ENCODE peak calls at places on chromosomes 5 and 9, in ten cellular contexts. Q, B, P, T, X, G, A, V, D and N are unnamed samples.

GRCh38 chr9:107683566-107683965 is 194.0 kb upstream of the KLF4 start:
- DNase-seq in T (no peak), X (no peak), D (no peak), P (no peak), A (no peak), G (no peak), V (no peak), Q (no peak), B (no peak), N (no peak)

GRCh38 chr9:100601216-100601615 is 23.3 kb downstream of the CAVIN4 start:
- DNase-seq in Q (peak), G (peak), T (peak), P (no peak), A (peak), X (no peak), V (peak), B (peak), D (peak), N (peak)

GRCh38 chr5:176711883-176712282 is 64.6 kb downstream of the TSPAN17 start:
- DNase-seq in G (no peak), Q (no peak), V (no peak), T (no peak), P (no peak), A (no peak), D (no peak), X (no peak), B (no peak), N (no peak)

GRCh38 chr5:132086277-132086794 is 12.7 kb downstream of the CSF2 start:
- DNase-seq in B (no peak), X (no peak), G (no peak), V (peak), A (no peak), Q (peak), P (peak), D (peak), T (no peak), N (no peak)

GRCh38 chr9:136644343-136644592 is 18.4 kb upstream of the EGFL7 start:
- DNase-seq in T (no peak), X (no peak), P (no peak), V (peak), Q (peak), G (no peak), B (no peak), A (no peak), D (no peak), N (no peak)

GRCh38 chr5:173108914-173109313 is 35.4 kb upstream of the BNIP1 start:
- DNase-seq in T (no peak), G (no peak), X (no peak), B (no peak), A (no peak), D (no peak), V (no peak), Q (no peak), P (no peak), N (no peak)

GRCh38 chr9:35954942-35955546 is 2.9 kb downstream of the OR2S2 start:
- DNase-seq in B (peak), P (no peak), V (peak), X (peak), T (no peak), G (peak), A (peak), D (peak), Q (peak), N (peak)

GRCh38 chr9:93092171-93092991 is 3.6 kb upstream of the CARD19 start:
- DNase-seq in B (no peak), A (no peak), G (no peak), T (no peak), D (no peak), V (no peak), X (no peak), P (no peak), Q (no peak), N (no peak)

GRCh38 chr5:172058088-172058487 is 51.6 kb upstream of the FBXW11 start:
- DNase-seq in D (no peak), T (no peak), Q (no peak), B (no peak), X (no peak), V (no peak), G (no peak), A (no peak), P (no peak), N (no peak)

GRCh38 chr5:114185274-114185673 is 176.6 kb upstream of the KCNN2 start:
- DNase-seq in T (no peak), D (peak), X (no peak), A (no peak), P (peak), G (no peak), Q (peak), B (no peak), V (no peak), N (no peak)

GRCh38 chr9:82989949-82990348 is 73.0 kb downstream of the RASEF start:
- DNase-seq in X (no peak), P (no peak), G (no peak), V (no peak), D (peak), Q (no peak), B (no peak), A (no peak), T (no peak), N (no peak)

GRCh38 chr5:149485655-149486615 is 65.3 kb downstream of the CSNK1A1 start:
- DNase-seq in X (no peak), B (no peak), P (peak), A (no peak), V (peak), D (peak), T (no peak), G (no peak), Q (peak), N (no peak)

GRCh38 chr5:171953860-171954701 is 52.4 kb downstream of the FBXW11 start:
- DNase-seq in V (peak), T (no peak), D (peak), B (no peak), A (no peak), P (no peak), G (no peak), Q (peak), X (no peak), N (no peak)

GRCh38 chr5:74205745-74206570 is 434.6 kb downstream of the ENC1 start:
- DNase-seq in G (no peak), X (no peak), P (no peak), Q (no peak), V (peak), B (no peak), D (no peak), T (no peak), A (no peak), N (no peak)

GRCh38 chr9:137077010-137077747 is at the start of gene UAP1L1:
- DNase-seq in P (peak), D (peak), G (peak), V (peak), T (no peak), B (no peak), A (peak), Q (peak), X (no peak), N (peak)

GRCh38 chr5:166370928-166371690 is 1920.3 kb upstream of the WWC1 start:
- DNase-seq in X (no peak), P (no peak), A (no peak), G (no peak), B (no peak), T (no peak), V (no peak), D (peak), Q (no peak), N (no peak)

GRCh38 chr5:96718635-96719077 is 56.5 kb downstream of the CAST start:
- DNase-seq in A (no peak), G (no peak), T (no peak), D (peak), X (no peak), P (peak), V (peak), B (no peak), Q (no peak), N (no peak)

GRCh38 chr5:88776692-88777091 is 106.3 kb downstream of the MEF2C start:
- DNase-seq in P (no peak), D (no peak), B (no peak), T (no peak), V (no peak), A (no peak), X (no peak), G (no peak), Q (no peak), N (no peak)

GRCh38 chr5:168015506-168015905 is 275.9 kb upstream of the WWC1 start:
- DNase-seq in B (no peak), T (no peak), A (no peak), Q (no peak), D (no peak), G (no peak), V (peak), X (no peak), P (no peak), N (no peak)

GRCh38 chr5:109413463-109413862 is 3.7 kb upstream of the PJA2 start:
- DNase-seq in X (no peak), P (no peak), D (no peak), G (no peak), B (no peak), V (peak), T (no peak), A (peak), Q (no peak), N (no peak)

GRCh38 chr9:128026255-128027165 is 40.6 kb downstream of the NAIF1 start:
- DNase-seq in D (no peak), P (no peak), T (no peak), A (no peak), B (no peak), Q (peak), G (peak), V (no peak), X (peak), N (peak)

DNA sequence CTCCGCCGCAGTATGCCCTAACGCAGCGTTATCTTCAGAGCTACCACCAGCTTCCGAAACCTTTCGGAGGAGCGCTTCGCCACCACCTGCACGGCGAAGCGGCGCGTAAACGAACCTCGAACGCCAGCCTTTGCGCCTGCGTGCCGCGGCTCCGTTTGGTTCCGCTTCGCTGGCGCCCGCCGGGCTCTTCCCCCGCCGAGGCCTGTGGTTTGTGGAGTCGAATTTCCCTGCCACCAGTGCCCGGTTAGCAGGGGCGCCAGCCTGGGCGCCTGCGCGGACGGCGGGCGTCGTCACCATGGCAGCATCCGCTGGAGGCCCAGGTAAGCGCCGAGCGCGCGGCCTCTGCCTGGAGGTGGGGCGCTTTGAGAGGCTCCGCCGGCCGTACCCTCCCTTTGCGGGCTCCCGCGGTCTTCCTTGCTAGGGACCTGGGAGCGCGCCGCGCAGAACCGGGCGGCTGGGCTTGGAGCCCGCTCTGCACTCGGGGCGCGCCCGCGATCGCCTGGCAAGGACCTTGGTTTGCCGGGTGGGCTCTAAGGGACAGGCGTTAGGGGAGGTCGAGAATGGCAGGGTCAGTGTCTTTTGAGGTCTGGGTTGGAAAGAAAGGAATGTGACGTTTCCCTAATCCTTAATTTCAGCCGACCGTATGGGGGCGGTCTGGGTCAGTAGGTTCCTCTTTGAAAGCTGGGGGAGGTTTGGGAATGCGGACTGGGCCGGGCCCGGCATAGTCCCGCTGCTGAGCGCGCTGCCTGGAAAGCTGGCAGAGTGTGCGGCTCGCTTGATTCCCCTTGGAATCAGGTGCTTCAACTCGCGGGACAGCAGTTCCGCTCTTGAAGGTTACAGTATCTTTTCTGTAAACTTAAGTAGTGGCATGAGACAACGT is at the start of gene FAM151B:
- DNase-seq in D (peak), T (peak), P (peak), V (peak), X (peak), A (peak), G (peak), Q (peak), B (peak), N (peak)
- TF ChIP-seq CTCF in D (peak), T (peak), P (peak), V (peak), X (no peak), A (peak), G (no peak), Q (no peak), B (no peak), N (no peak)

GRCh38 chr5:147675168-147675567 is 107.4 kb downstream of the JAKMIP2 start:
- DNase-seq in Q (no peak), T (no peak), G (no peak), B (no peak), A (no peak), D (peak), V (no peak), P (no peak), X (no peak), N (no peak)
- TF ChIP-seq CTCF in Q (no peak), T (peak), G (no peak), B (no peak), A (no peak), D (peak), V (no peak), P (no peak), X (no peak), N (no peak)

GRCh38 chr5:3077684-3078083 is 326.2 kb upstream of the IRX2 start:
- DNase-seq in X (no peak), Q (no peak), V (no peak), P (no peak), A (no peak), T (no peak), B (no peak), D (no peak), G (no peak), N (no peak)

GRCh38 chr5:3080366-3080765 is 328.9 kb upstream of the IRX2 start:
- DNase-seq in A (no peak), B (no peak), P (no peak), V (no peak), Q (no peak), G (no peak), T (no peak), D (no peak), X (no peak), N (no peak)

GRCh38 chr5:3075309-3075708 is 323.8 kb upstream of the IRX2 start:
- DNase-seq in D (no peak), V (no peak), Q (no peak), X (no peak), A (no peak), G (no peak), T (no peak), P (no peak), B (no peak), N (no peak)
- TF ChIP-seq CTCF in D (no peak), V (peak), Q (no peak), X (no peak), A (peak), G (no peak), T (no peak), P (no peak), B (peak), N (no peak)

DNA sequence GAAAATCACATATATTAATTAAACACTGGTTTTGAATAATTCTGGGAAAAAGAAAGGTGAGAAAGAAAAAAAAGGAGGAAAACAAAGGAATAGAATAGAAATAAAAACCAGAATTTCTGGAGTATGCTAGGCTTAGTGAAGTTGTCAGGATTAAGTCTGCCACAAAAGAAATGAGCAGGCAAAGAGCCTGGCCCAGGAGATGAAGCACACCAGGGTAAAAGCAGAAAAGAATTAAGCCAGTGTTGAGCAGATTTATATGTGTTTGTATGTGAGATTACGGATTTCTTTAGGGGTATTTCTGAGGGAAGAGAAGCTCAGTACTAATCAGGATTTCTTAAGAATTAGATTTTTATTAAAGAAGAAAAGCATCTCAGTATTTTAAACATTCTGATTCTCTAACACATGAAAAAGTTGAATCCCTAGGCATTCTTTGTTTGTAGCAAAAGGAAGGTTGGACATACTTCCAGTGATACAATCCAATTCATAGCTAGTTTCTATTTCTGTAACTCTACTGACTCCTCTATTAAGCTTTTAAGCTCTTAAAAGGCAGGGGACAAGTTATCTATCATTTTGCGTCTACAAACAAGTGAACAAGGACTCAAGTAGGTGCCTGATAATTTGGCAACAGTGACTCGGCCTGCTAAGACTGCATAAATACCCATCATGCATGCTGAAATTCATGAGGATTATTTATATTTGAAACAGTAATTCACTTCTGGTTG is 74.4 kb downstream of the MRPS27 start:
- DNase-seq in T (no peak), A (peak), V (no peak), X (no peak), G (no peak), D (no peak), Q (no peak), B (no peak), P (no peak), N (no peak)
- TF ChIP-seq CTCF in T (no peak), A (no peak), V (no peak), X (no peak), G (no peak), D (no peak), Q (no peak), B (no peak), P (no peak), N (no peak)